ENCODE peak calls at places on chromosomes 4 and X, in five cellular contexts. C is H9, D is nephron progenitor cell, G is foreskin fibroblast, O is gastrocnemius medialis. U is an unnamed sample.

GRCh38 chr4:150381026-150381425 is 200.9 kb upstream of the MAB21L2 start:
- DNase-seq in C (no peak), D (no peak), G (peak; percentile 11), O (no peak), U (no peak)

GRCh38 chr4:74473155-74473811 is 28.3 kb downstream of the AREG start:
- DNase-seq in C (no peak), D (no peak), G (peak; percentile 86), O (peak; percentile 23), U (no peak)

GRCh38 chr4:147313114-147313513 is 167.8 kb upstream of the EDNRA start:
- DNase-seq in C (no peak), D (no peak), G (no peak), O (no peak), U (no peak)

GRCh38 chr4:124415206-124415605 is 297.3 kb downstream of the ANKRD50 start:
- DNase-seq in C (no peak), D (no peak), G (peak; percentile 79), O (no peak), U (no peak)

GRCh38 chr4:107380836-107381438 is 339.1 kb downstream of the PAPSS1 start:
- DNase-seq in C (no peak), D (no peak), G (peak; percentile 67), O (no peak), U (no peak)

GRCh38 chr4:112885897-112886296 is 163.6 kb upstream of the ANK2 start:
- DNase-seq in C (no peak), D (no peak), G (no peak), O (no peak), U (no peak)

GRCh38 chr4:98470831-98471230 is 187.6 kb downstream of the TSPAN5 start:
- DNase-seq in C (no peak), D (no peak), G (no peak), O (no peak), U (no peak)

GRCh38 chr4:71272976-71273375 is 65.8 kb upstream of the SLC4A4 start:
- DNase-seq in C (no peak), D (no peak), G (no peak), O (no peak), U (no peak)

GRCh38 chr4:107689912-107690587 is 30.0 kb downstream of the PAPSS1 start:
- DNase-seq in C (no peak), D (no peak), G (peak; percentile 82), O (no peak), U (no peak)

GRCh38 chr4:79181190-79181589 is 144.7 kb downstream of the NAA11 start:
- DNase-seq in C (no peak), D (peak; percentile 2), G (no peak), O (no peak), U (no peak)

GRCh38 chr4:34293459-34293858 is 1950.9 kb downstream of the ARAP2 start:
- DNase-seq in C (no peak), D (no peak), G (peak; percentile 15), O (no peak), U (no peak)

GRCh38 chrX:154379569-154379951 is 465 bp downstream of the EMD start:
- DNase-seq in C (no peak), D (no peak), G (no peak), O (no peak), U (no peak)

GRCh38 chr4:100317032-100317864 is 127.0 kb upstream of the DDIT4L start:
- DNase-seq in C (no peak), D (no peak), G (peak; percentile 20), O (no peak), U (no peak)

GRCh38 chrX:26032141-26032917 is 105.8 kb upstream of the MAGEB18 start:
- DNase-seq in C (no peak), D (no peak), G (no peak), O (no peak), U (no peak)

GRCh38 chr4:42785817-42786216 is 106.7 kb upstream of the GRXCR1 start:
- DNase-seq in C (no peak), D (no peak), G (no peak), O (no peak), U (no peak)

GRCh38 chr4:115331241-115331640 is 217.8 kb upstream of the NDST4 start:
- DNase-seq in C (no peak), D (no peak), G (no peak), O (no peak), U (no peak)

GRCh38 chr4:99887837-99888236 is 6.4 kb downstream of the LAMTOR3 start:
- DNase-seq in C (no peak), D (no peak), G (peak; percentile 34), O (no peak), U (no peak)

GRCh38 chrX:151151668-151152267 is 24.6 kb upstream of the GPR50 start:
- DNase-seq in C (peak; percentile 35), D (peak; percentile 17), G (peak; percentile 61), O (peak; percentile 12), U (no peak)

GRCh38 chrX:102042706-102043325 is 82.7 kb upstream of the TCEAL2 start:
- DNase-seq in C (no peak), D (no peak), G (peak; percentile 19), O (no peak), U (no peak)

GRCh38 chr4:151922306-151922705 is 161.5 kb upstream of the GATB start:
- DNase-seq in C (no peak), D (no peak), G (peak; percentile 18), O (no peak), U (no peak)

GRCh38 chrX:149493567-149494562 is 11.2 kb downstream of the IDS start:
- DNase-seq in C (no peak), D (no peak), G (no peak), O (no peak), U (no peak)

GRCh38 chr4:2094545-2094944 is 35.4 kb downstream of the NAT8L start:
- DNase-seq in C (no peak), D (no peak), G (no peak), O (no peak), U (no peak)

GRCh38 chr4:34720563-34720962 is 1523.8 kb downstream of the ARAP2 start:
- DNase-seq in C (no peak), D (no peak), G (peak; percentile 76), O (no peak), U (no peak)

GRCh38 chr4:184100297-184100885 is 117.3 kb downstream of the ENPP6 start:
- DNase-seq in C (peak; percentile 68), D (peak; percentile 77), G (no peak), O (peak; percentile 20), U (peak; percentile 66)

GRCh38 chr4:159434496-159435241 is 331.8 kb downstream of the RAPGEF2 start:
- DNase-seq in C (no peak), D (no peak), G (peak; percentile 64), O (no peak), U (no peak)

GRCh38 chr4:30720656-30721352 is 635 bp downstream of the PCDH7 start:
- DNase-seq in C (peak; percentile 59), D (peak; percentile 54), G (peak; percentile 71), O (no peak), U (peak; percentile 42)

GRCh38 chr4:60656171-60656570 is 544.0 kb upstream of the ADGRL3 start:
- DNase-seq in C (no peak), D (no peak), G (peak; percentile 30), O (no peak), U (no peak)
- TF ChIP-seq CTCF in C (peak; percentile 50), D (no peak), G (no peak), O (no peak), U (no peak)

GRCh38 chr4:8331567-8331955 is 62.0 kb downstream of the HTRA3 start:
- DNase-seq in C (no peak), D (no peak), G (no peak), O (peak; percentile 69), U (no peak)

GRCh38 chr4:8332038-8332857 is 62.7 kb downstream of the HTRA3 start:
- DNase-seq in C (no peak), D (no peak), G (no peak), O (peak; percentile 12), U (no peak)

GRCh38 chr4:8329859-8330761 is 60.6 kb downstream of the HTRA3 start:
- DNase-seq in C (peak; percentile 8), D (no peak), G (no peak), O (peak; percentile 63), U (no peak)

GRCh38 chr4:8329560-8329858 is 60.0 kb downstream of the HTRA3 start:
- DNase-seq in C (no peak), D (no peak), G (no peak), O (no peak), U (no peak)

DNA sequence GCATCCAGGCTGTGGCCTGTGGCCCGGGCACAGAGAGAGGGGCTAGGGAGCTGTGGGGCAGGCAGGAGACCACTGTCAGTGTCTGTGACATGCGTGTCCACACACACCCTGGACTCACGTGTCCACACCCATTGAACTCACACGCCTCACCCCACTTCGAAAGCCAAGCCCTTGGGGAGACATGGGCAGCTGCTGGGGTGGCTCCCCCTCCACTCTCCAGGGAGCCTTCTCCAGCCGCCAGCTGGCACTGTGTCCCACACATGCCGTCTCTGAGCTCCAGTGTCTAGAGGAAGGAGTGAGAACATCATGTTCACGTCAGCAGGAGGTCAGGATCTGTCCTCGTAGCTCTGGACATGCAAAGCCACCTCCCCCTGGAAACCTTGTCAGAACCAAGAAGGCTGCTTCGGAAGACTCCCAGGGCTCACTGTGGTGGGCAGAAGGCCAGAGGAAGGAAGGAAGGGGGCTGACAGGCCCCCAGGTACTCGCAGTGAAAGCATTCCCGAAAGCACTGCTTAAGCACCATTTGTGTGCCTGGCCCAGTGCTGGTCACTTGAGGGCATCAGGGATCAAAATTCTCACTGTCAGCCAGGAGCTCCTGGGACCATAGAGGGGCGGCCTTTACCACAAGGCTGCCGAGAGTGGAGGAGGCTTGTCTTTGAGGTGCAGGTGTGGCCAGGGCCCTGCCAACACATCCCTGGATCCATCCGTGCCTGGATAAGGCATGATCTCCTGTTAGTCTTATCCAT is 61.4 kb downstream of the HTRA3 start:
- DNase-seq in C (no peak), D (no peak), G (peak; percentile 50), O (peak; percentile 93), U (no peak)
- TF ChIP-seq CTCF in C (no peak), D (no peak), G (no peak), O (no peak), U (no peak)

GRCh38 chr4:1050486-1051213 is 39.2 kb downstream of the FGFRL1 start:
- DNase-seq in C (peak; percentile 76), D (peak; percentile 55), G (no peak), O (peak; percentile 7), U (no peak)
- TF ChIP-seq CTCF in C (peak; percentile 84), D (peak; percentile 43), G (peak; percentile 18), O (no peak), U (no peak)

GRCh38 chr4:56723201-56723605 is 42.1 kb upstream of the HOPX start:
- DNase-seq in C (no peak), D (no peak), G (no peak), O (no peak), U (no peak)

GRCh38 chr4:56728512-56728911 is 47.4 kb upstream of the HOPX start:
- DNase-seq in C (no peak), D (no peak), G (peak; percentile 97), O (peak; percentile 59), U (no peak)

GRCh38 chr4:56730097-56730496 is 49.0 kb upstream of the HOPX start:
- DNase-seq in C (no peak), D (no peak), G (no peak), O (no peak), U (no peak)

GRCh38 chr4:56723831-56724230 is 42.7 kb upstream of the HOPX start:
- DNase-seq in C (no peak), D (no peak), G (no peak), O (no peak), U (no peak)

DNA sequence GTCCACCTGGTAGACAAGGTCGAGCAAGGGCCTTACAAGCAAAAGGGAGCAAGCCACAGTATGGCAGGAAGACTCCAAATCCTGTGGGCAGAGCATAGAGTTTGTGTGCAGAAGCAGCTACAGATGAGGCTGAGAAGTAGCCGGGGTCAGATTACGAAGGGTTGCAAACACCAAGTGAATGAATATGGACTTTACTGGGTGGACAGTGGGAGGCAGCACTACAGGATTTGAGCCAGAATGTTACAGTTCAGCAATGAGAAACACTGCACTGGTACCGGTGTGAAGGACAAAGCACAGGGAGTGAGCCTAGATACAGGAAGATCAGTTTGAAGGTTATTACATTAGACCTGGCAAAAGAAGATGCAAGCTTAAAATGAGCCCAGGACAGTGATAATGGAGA is 46.1 kb upstream of the HOPX start:
- DNase-seq in C (no peak), D (no peak), G (peak; percentile 70), O (no peak), U (no peak)
- TF ChIP-seq CTCF in C (peak; percentile 32), D (no peak), G (no peak), O (no peak), U (no peak)

U was measured in endothelial cell.